ENCODE peak calls at places on chromosomes 6 and 20, in ten cellular contexts. A, Y, Q, Z, C, I, J, D, P and M are unnamed samples.

GRCh38 chr6:149079911-149080501 is 237.5 kb upstream of the TAB2 start:
- DNase-seq in A (peak; percentile 36), Y (peak; percentile 72), Q (peak; percentile 51), Z (peak; percentile 41), C (peak; percentile 55), I (no peak), J (no peak), D (no peak), P (no peak), M (no peak)

GRCh38 chr6:89242574-89243330 is 25.6 kb upstream of the GABRR1 start:
- DNase-seq in A (no peak), Y (peak; percentile 36), Q (peak; percentile 64), Z (peak; percentile 72), C (no peak), I (peak; percentile 34), J (no peak), D (peak; percentile 25), P (no peak), M (no peak)

GRCh38 chr20:57198359-57199072 is 67.9 kb downstream of the BMP7 start:
- DNase-seq in A (no peak), Y (peak; percentile 39), Q (no peak), Z (no peak), C (no peak), I (no peak), J (peak; percentile 51), D (no peak), P (no peak), M (no peak)

GRCh38 chr6:73236147-73236750 is 11.0 kb upstream of the KHDC1L start:
- DNase-seq in A (no peak), Y (peak; percentile 88), Q (no peak), Z (no peak), C (no peak), I (peak; percentile 68), J (no peak), D (peak; percentile 21), P (no peak), M (no peak)

GRCh38 chr20:38724603-38725457 is 544 bp downstream of the SLC32A1 start:
- DNase-seq in A (no peak), Y (no peak), Q (no peak), Z (no peak), C (no peak), I (no peak), J (no peak), D (no peak), P (no peak), M (no peak)

GRCh38 chr6:44489912-44490604 is 102.6 kb downstream of the CDC5L start:
- DNase-seq in A (peak; percentile 84), Y (peak; percentile 99), Q (no peak), Z (peak; percentile 68), C (no peak), I (peak; percentile 91), J (no peak), D (peak; percentile 44), P (no peak), M (no peak)

GRCh38 chr20:22686097-22686496 is 101.7 kb upstream of the FOXA2 start:
- DNase-seq in A (peak; percentile 56), Y (peak; percentile 35), Q (peak; percentile 51), Z (peak; percentile 73), C (peak; percentile 50), I (peak; percentile 6), J (no peak), D (peak; percentile 80), P (no peak), M (peak; percentile 57)

GRCh38 chr6:144294016-144294415 is 8.9 kb downstream of the UTRN start:
- DNase-seq in A (no peak), Y (peak; percentile 94), Q (no peak), Z (no peak), C (no peak), I (peak; percentile 46), J (no peak), D (no peak), P (no peak), M (no peak)

GRCh38 chr6:126103993-126104392 is 117.7 kb downstream of the TRMT11 start:
- DNase-seq in A (no peak), Y (no peak), Q (no peak), Z (no peak), C (no peak), I (no peak), J (no peak), D (no peak), P (no peak), M (no peak)

GRCh38 chr20:29873946-29874345 is 1383.5 kb upstream of the DEFB115 start:
- DNase-seq in A (peak; percentile 39), Y (peak; percentile 49), Q (peak; percentile 23), Z (peak; percentile 79), C (peak; percentile 55), I (no peak), J (peak; percentile 90), D (no peak), P (no peak), M (peak; percentile 67)

GRCh38 chr20:29878777-29879442 is 1378.6 kb upstream of the DEFB115 start:
- DNase-seq in A (no peak), Y (no peak), Q (no peak), Z (no peak), C (peak; percentile 22), I (no peak), J (peak; percentile 79), D (no peak), P (no peak), M (peak; percentile 52)

GRCh38 chr20:29874476-29875202 is 1382.8 kb upstream of the DEFB115 start:
- DNase-seq in A (no peak), Y (no peak), Q (no peak), Z (no peak), C (no peak), I (no peak), J (peak; percentile 45), D (no peak), P (no peak), M (no peak)

GRCh38 chr20:29876911-29877285 is 1380.6 kb upstream of the DEFB115 start:
- DNase-seq in A (no peak), Y (no peak), Q (no peak), Z (no peak), C (no peak), I (no peak), J (peak; percentile 76), D (no peak), P (no peak), M (peak; percentile 60)

GRCh38 chr20:29878281-29878741 is 1379.2 kb upstream of the DEFB115 start:
- DNase-seq in A (no peak), Y (no peak), Q (no peak), Z (no peak), C (peak; percentile 14), I (no peak), J (peak; percentile 83), D (peak; percentile 55), P (no peak), M (peak; percentile 22)
- H3K9me3 ChIP-seq in A (no peaks in the 10 kb centered on the region), Y (no peaks in the 10 kb centered on the region), Q (no peaks in the 10 kb centered on the region), Z (peaks cover 2% of the 10 kb centered on the region), C (no peaks in the 10 kb centered on the region), I (peaks cover 64% of the 10 kb centered on the region), J (peaks cover 4% of the 10 kb centered on the region), D (peaks cover 7% of the 10 kb centered on the region), P (peaks cover 4% of the 10 kb centered on the region), M (no peaks in the 10 kb centered on the region)

GRCh38 chr20:31485450-31486339 is 10.6 kb downstream of the REM1 start:
- DNase-seq in A (peak; percentile 53), Y (peak; percentile 75), Q (no peak), Z (peak; percentile 49), C (peak; percentile 76), I (no peak), J (peak; percentile 91), D (no peak), P (no peak), M (peak; percentile 63)

GRCh38 chr20:31490752-31491151 is 15.7 kb downstream of the REM1 start:
- DNase-seq in A (no peak), Y (no peak), Q (no peak), Z (no peak), C (no peak), I (no peak), J (no peak), D (no peak), P (no peak), M (no peak)

GRCh38 chr20:31484001-31484400 is 8.9 kb downstream of the REM1 start:
- DNase-seq in A (no peak), Y (peak; percentile 16), Q (no peak), Z (no peak), C (peak; percentile 36), I (no peak), J (no peak), D (no peak), P (no peak), M (no peak)

GRCh38 chr20:31489152-31489551 is 14.1 kb downstream of the REM1 start:
- DNase-seq in A (no peak), Y (no peak), Q (no peak), Z (no peak), C (no peak), I (no peak), J (no peak), D (no peak), P (no peak), M (no peak)

GRCh38 chr20:31488171-31488570 is 13.1 kb downstream of the REM1 start:
- DNase-seq in A (no peak), Y (no peak), Q (no peak), Z (no peak), C (no peak), I (no peak), J (no peak), D (no peak), P (no peak), M (no peak)
- H3K9me3 ChIP-seq in A (no peaks in the 10 kb centered on the region), Y (no peaks in the 10 kb centered on the region), Q (no peaks in the 10 kb centered on the region), Z (no peaks in the 10 kb centered on the region), C (no peaks in the 10 kb centered on the region), I (peaks cover 9% of the 10 kb centered on the region), J (no peaks in the 10 kb centered on the region), D (no peaks in the 10 kb centered on the region), P (no peaks in the 10 kb centered on the region), M (no peaks in the 10 kb centered on the region)

DNA sequence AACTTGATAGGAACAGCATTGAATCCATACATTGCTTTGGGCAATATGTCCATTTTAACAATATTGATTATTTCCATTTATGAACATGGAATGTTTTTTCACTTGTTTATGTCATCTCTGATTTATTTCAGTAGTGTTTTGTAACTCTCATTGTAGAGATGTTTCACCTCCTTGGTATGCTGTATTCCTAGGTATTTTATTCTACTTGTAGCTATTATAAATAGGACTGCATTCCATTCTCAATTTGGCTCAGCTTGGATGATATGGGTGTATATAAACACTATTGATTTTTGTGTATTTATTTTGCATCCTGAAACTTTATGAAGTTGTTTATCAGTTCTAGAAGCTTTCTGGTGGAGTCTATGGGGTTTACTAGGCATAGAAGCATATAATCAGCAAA is 730.3 kb downstream of the DOK5 start:
- DNase-seq in A (no peak), Y (peak; percentile 44), Q (no peak), Z (no peak), C (no peak), I (no peak), J (no peak), D (no peak), P (no peak), M (no peak)
- H3K9me3 ChIP-seq in A (no peaks in the 10 kb centered on the region), Y (no peaks in the 10 kb centered on the region), Q (no peaks in the 10 kb centered on the region), Z (no peaks in the 10 kb centered on the region), C (no peaks in the 10 kb centered on the region), I (peaks cover 3% of the 10 kb centered on the region), J (no peaks in the 10 kb centered on the region), D (no peaks in the 10 kb centered on the region), P (no peaks in the 10 kb centered on the region), M (no peaks in the 10 kb centered on the region)

DNA sequence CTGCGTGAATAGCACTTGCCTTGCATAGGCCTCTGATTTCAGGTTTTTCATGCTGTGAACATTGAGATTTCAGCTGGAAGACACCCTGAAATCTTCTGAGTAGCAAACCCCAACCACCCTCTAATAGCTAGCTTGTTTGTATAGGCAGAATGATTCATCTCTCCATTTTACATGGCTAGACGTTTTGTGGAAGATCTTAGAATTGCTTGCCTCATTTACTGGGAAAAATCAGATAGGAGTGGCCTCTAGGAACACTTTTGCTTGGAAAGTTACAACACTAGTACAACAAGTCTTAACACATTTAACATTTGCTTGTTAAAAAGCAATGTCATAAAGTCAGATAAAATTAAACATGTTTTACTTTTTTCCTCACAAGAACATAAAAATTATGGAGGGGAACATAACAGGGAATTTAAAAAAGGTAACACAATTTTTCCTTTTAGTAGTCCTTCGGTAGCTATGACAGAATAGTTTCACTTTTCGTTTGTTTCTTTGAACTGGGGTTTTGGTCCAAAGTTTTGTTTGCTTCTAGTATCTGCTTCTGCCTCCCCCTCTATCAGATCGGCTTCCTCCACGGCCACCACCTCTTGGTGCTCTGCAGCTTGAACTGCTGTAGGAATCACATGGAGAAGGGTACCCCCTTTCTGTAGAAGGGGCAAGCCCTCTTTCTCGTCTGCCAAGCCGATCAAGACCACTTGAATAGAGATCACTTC is 102.2 kb upstream of the PTCHD4 start:
- DNase-seq in A (no peak), Y (no peak), Q (no peak), Z (no peak), C (no peak), I (no peak), J (no peak), D (no peak), P (no peak), M (no peak)
- H3K9me3 ChIP-seq in A (no peaks in the 10 kb centered on the region), Y (no peaks in the 10 kb centered on the region), Q (no peaks in the 10 kb centered on the region), Z (no peaks in the 10 kb centered on the region), C (no peaks in the 10 kb centered on the region), I (no peaks in the 10 kb centered on the region), J (peaks cover 4% of the 10 kb centered on the region), D (no peaks in the 10 kb centered on the region), P (no peaks in the 10 kb centered on the region), M (no peaks in the 10 kb centered on the region)